ENCODE peak calls at places on chromosome 13, in eight cellular contexts. I, H, G, D, E, B, N and M are unnamed samples.

GRCh38 chr13:76326343-76326742 is 559.9 kb downstream of the KCTD12 start:
- DNase-seq in I (no peak), H (no peak), G (no peak), D (no peak), E (no peak), B (no peak), N (no peak), M (no peak)

GRCh38 chr13:37686501-37686900 is 87.9 kb upstream of the POSTN start:
- DNase-seq in I (no peak), H (no peak), G (no peak), D (no peak), E (no peak), B (no peak), N (no peak), M (no peak)

GRCh38 chr13:44171861-44172260 is 201.8 kb upstream of the SERP2 start:
- DNase-seq in I (no peak), H (no peak), G (no peak), D (no peak), E (no peak), B (no peak), N (no peak), M (no peak)

GRCh38 chr13:31794452-31794851 is 55.1 kb downstream of the RXFP2 start:
- DNase-seq in I (no peak), H (peak), G (no peak), D (no peak), E (no peak), B (no peak), N (no peak), M (no peak)

GRCh38 chr13:113373811-113374485 is 10.0 kb upstream of the GRTP1 start:
- DNase-seq in I (no peak), H (no peak), G (no peak), D (no peak), E (peak), B (no peak), N (no peak), M (peak)

GRCh38 chr13:93794197-93794885 is 567.7 kb downstream of the GPC6 start:
- DNase-seq in I (no peak), H (no peak), G (no peak), D (peak), E (no peak), B (no peak), N (no peak), M (no peak)

GRCh38 chr13:32267836-32268439 is 47.2 kb downstream of the ZAR1L start:
- DNase-seq in I (no peak), H (peak), G (peak), D (no peak), E (no peak), B (no peak), N (peak), M (no peak)

GRCh38 chr13:97319088-97319487 is 97.0 kb downstream of the MBNL2 start:
- DNase-seq in I (no peak), H (peak), G (no peak), D (no peak), E (no peak), B (no peak), N (no peak), M (peak)

GRCh38 chr13:33110713-33111413 is 94.6 kb downstream of the KL start:
- DNase-seq in I (no peak), H (peak), G (no peak), D (peak), E (peak), B (peak), N (no peak), M (peak)

DNA sequence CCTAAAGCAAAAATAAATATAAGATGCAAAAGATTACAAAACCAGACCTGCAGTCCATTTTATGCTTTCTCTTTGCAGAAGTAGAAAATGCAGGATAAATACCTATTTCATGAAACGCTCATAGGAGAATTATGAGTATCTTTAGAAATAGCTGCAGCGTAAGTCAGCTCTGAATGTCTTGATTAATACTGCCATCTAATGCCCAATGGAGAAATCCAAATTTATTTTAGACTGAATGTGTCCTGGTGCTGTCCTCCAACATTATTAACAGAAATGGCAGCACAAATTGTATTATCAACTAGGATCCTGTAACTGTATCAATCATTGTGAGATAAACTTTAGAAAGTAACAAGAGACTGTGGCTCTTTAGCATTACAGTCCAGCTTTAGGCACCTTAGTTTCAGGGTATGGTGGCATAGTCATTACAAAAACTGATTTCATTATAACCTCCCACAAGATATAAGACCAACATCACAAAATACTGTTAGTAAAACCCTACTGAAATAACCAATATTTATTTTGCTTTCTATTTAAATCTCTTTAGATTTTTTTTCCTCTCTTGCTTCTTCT is 162.1 kb upstream of the MIR17HG start:
- DNase-seq in I (no peak), H (peak), G (no peak), D (peak), E (no peak), B (no peak), N (no peak), M (no peak)
- TF ChIP-seq CTCF in I (peak), H (peak), G (no peak), D (peak), E (peak), B (no peak), N (peak), M (peak)

DNA sequence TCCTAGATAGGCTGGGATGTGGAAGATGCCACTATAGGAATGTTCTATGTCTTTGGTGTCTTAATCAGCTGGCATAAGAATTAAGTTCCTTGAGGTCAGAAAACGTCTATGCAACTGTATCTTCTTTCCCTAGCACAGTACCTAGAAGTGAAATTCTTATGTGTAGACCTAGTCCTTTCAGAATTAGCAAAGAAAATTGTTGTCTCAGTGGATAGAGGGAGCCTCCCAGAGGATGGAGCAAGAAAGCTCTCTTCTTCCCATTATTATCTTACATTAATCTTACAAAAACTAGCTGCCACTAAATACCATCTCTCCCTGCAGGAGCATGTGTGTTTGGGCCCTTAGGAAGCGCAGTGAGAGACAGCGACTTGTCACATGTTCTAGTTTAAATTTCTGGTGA is 11.6 kb downstream of the CLDN10 start:
- DNase-seq in I (no peak), H (peak), G (no peak), D (peak), E (no peak), B (peak), N (no peak), M (no peak)
- TF ChIP-seq CTCF in I (no peak), H (peak), G (no peak), D (no peak), E (no peak), B (no peak), N (peak), M (no peak)

DNA sequence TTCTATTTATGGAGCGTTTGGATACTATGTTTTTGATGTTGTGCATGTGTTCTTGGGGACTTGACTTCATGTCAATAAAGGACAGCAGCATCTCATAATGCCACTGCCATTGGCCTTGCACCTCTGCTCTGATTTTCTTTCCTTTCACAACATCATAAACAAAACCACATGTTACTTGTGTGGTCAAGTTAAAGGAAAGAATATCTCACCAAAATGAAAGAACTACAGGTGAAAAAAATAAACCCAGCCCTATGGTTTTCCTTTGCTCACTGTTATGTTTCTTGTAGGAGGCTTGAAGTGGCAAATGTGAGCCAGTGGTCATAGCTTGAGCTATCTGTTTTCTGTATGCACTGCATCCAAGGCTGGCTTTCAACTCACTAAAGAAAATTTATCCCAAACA is 240.4 kb downstream of the KCNRG start:
- DNase-seq in I (no peak), H (no peak), G (no peak), D (no peak), E (no peak), B (peak), N (no peak), M (no peak)
- TF ChIP-seq CTCF in I (no peak), H (no peak), G (no peak), D (no peak), E (no peak), B (no peak), N (no peak), M (no peak)

GRCh38 chr13:26060366-26060765 is 8.6 kb upstream of the SHISA2 start:
- DNase-seq in I (no peak), H (no peak), G (no peak), D (no peak), E (no peak), B (no peak), N (no peak), M (no peak)

GRCh38 chr13:26061947-26062346 is 10.1 kb upstream of the SHISA2 start:
- DNase-seq in I (peak), H (peak), G (no peak), D (peak), E (no peak), B (peak), N (no peak), M (no peak)

GRCh38 chr13:26067601-26068000 is 15.8 kb upstream of the SHISA2 start:
- DNase-seq in I (no peak), H (no peak), G (no peak), D (no peak), E (no peak), B (no peak), N (no peak), M (no peak)

GRCh38 chr13:26058704-26059103 is 6.9 kb upstream of the SHISA2 start:
- DNase-seq in I (no peak), H (no peak), G (no peak), D (no peak), E (no peak), B (no peak), N (no peak), M (no peak)

DNA sequence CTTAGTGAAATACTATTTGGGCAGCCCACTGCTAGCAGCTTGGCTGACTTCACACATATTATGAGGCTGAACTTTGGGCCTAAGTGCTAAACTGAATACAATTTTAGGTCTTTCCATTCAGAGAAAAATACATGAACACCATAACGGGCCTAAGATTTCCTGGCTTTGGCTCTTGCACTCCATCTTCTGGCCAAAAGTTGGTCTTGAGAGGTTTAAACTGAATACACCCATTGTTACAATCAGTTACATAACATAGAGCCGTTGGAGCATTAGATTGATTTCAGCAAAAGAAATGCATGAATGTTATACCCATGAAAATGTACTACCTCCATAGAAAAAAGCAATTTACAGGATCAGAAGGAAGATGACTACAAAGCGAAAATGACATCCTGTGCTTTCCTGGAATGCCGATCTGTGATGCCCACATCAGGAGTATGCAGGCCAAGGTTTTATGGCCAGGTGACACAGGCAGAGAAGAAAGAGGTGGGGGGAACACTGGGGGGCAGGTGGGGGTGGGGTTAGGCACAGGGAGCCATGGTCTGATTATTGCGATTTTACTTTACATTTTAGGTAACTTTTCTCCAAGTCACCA is 11.1 kb upstream of the SHISA2 start:
- DNase-seq in I (no peak), H (peak), G (peak), D (peak), E (no peak), B (peak), N (peak), M (no peak)
- TF ChIP-seq CTCF in I (peak), H (peak), G (peak), D (peak), E (peak), B (peak), N (peak), M (peak)

DNA sequence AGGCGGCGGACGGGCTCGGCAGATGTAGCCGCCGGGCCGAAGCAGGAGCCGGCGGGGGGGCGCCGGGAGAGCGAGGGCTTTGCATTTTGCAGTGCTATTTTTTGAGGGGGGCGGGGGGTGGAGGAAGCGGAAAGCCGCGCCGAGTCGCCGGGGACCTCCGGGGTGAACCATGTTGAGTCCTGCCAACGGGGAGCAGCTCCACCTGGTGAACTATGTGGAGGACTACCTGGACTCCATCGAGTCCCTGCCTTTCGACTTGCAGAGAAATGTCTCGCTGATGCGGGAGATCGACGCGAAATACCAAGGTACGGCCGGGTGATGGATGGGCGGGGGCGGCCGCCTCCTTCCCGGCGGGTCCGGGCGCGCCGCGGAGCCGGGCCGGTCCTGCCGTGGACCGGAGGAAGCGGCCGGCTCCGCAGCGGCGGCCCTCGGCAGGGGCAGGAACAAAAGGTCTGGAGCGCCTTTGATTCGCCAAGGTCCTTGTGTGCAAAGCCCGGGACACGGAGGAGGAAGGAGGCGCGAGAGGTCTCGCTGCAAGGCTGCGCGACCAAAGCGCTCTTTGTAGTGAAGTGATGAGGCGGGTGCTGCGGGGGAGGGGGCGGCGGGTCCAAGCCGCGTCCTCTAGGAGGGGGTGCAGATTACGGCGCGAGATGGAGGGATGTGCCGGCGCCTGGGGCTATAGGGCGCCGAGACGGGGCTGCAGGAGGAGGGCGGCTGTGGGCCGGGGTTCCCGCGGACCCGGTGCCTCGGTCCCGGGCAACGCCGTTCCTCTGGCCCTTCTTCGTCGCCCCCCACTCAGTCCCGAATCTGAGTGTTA is 689 bp downstream of the ING1 start:
- DNase-seq in I (no peak), H (peak), G (peak), D (peak), E (peak), B (peak), N (peak), M (peak)
- TF ChIP-seq CTCF in I (no peak), H (no peak), G (no peak), D (no peak), E (no peak), B (no peak), N (peak), M (no peak)

GRCh38 chr13:73465629-73465974 is 406.8 kb downstream of the KLF5 start:
- DNase-seq in I (no peak), H (no peak), G (no peak), D (peak), E (no peak), B (peak), N (no peak), M (no peak)
- TF ChIP-seq CTCF in I (no peak), H (no peak), G (no peak), D (no peak), E (no peak), B (no peak), N (no peak), M (no peak)